ENCODE peak calls at places on chromosomes 13 and 19, in seven cellular contexts. P is heart left ventricle, E is choroid plexus epithelial cell, H is dorsolateral prefrontal cortex, G is GM06990, B is cardiac muscle cell, O is transverse colon. W is an unnamed sample.

GRCh38 chr13:90103099-90103784 is 1244.2 kb upstream of the MIR17HG start:
- DNase-seq in E (no peak), G (no peak), H (no peak), B (no peak), O (no peak), P (no peak), W (no peak)

GRCh38 chr13:58773280-58773859 is 1141.8 kb downstream of the PCDH17 start:
- DNase-seq in O (no peak), H (no peak), B (no peak), E (no peak), G (no peak), P (no peak), W (no peak)

GRCh38 chr19:33348301-33349010 is 25.1 kb upstream of the CEBPG start:
- DNase-seq in P (no peak), G (no peak), O (no peak), E (peak), B (no peak), H (no peak), W (peak)

GRCh38 chr13:63910406-63910957 is 2494.8 kb upstream of the PCDH20 start:
- DNase-seq in O (no peak), G (no peak), E (peak), H (no peak), P (no peak), B (no peak), W (peak)

GRCh38 chr13:49560270-49561063 is 24.9 kb downstream of the RCBTB1 start:
- DNase-seq in E (peak), B (peak), G (no peak), H (no peak), P (no peak), O (peak), W (peak)

GRCh38 chr19:47363758-47364529 is 14.8 kb downstream of the DHX34 start:
- DNase-seq in B (no peak), E (peak), P (no peak), O (no peak), G (no peak), H (no peak), W (peak)

GRCh38 chr19:31257426-31258130 is 91.7 kb downstream of the TSHZ3 start:
- DNase-seq in B (no peak), H (no peak), P (no peak), O (no peak), E (no peak), G (no peak), W (no peak)

GRCh38 chr13:98300956-98301641 is 124.0 kb upstream of the RNF113B start:
- DNase-seq in G (no peak), P (no peak), O (no peak), B (no peak), H (no peak), E (peak), W (peak)

GRCh38 chr13:112968380-112968909 is 569 bp upstream of the MCF2L start:
- DNase-seq in B (peak), E (no peak), H (peak), P (no peak), G (no peak), O (peak), W (no peak)

GRCh38 chr13:88074794-88075509 is 403.8 kb downstream of the SLITRK5 start:
- DNase-seq in P (no peak), G (no peak), H (no peak), B (no peak), O (no peak), E (peak), W (peak)

GRCh38 chr19:39514840-39515550 is at the start of gene SELENOV:
- DNase-seq in E (no peak), B (peak), H (peak), P (no peak), O (no peak), G (peak), W (no peak)
- TF ChIP-seq CTCF in E (no peak), B (peak), H (no peak), P (no peak), O (no peak), G (peak), W (no peak)

DNA sequence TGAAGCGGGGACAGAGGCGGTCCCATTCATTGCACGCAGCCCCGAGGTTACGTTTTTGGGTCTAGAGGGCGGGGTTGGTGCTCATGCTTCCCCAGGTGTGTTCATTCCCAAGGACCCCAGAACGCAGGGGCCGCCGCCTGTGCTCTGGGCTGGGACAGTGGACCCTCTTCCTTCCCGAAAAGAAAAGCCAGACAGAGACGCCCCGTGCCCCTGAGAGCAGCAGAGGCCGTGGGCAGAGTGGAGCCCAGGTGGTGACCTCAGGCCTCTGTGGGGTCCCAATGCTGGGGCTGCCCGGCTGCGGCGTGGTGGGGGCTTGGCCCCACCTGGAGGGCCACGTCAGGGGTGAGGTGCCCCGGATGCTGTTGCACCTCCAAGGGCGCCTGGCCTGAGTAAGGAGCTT is 15.4 kb downstream of the SGTA start:
- DNase-seq in O (no peak), G (no peak), B (no peak), P (no peak), H (no peak), E (no peak), W (no peak)
- H3K4me3 ChIP-seq in O (no peak), G (no peak), B (no peak), P (no peak), H (no peak), E (no peak), W (no peak)

GRCh38 chr19:12202250-12202649 is 39.4 kb downstream of the ZNF136 start:
- DNase-seq in O (peak), G (no peak), E (peak), P (no peak), B (peak), H (no peak), W (no peak)
- TF ChIP-seq CTCF in O (peak), G (peak), E (peak), P (peak), B (peak), H (no peak), W (no peak)

DNA sequence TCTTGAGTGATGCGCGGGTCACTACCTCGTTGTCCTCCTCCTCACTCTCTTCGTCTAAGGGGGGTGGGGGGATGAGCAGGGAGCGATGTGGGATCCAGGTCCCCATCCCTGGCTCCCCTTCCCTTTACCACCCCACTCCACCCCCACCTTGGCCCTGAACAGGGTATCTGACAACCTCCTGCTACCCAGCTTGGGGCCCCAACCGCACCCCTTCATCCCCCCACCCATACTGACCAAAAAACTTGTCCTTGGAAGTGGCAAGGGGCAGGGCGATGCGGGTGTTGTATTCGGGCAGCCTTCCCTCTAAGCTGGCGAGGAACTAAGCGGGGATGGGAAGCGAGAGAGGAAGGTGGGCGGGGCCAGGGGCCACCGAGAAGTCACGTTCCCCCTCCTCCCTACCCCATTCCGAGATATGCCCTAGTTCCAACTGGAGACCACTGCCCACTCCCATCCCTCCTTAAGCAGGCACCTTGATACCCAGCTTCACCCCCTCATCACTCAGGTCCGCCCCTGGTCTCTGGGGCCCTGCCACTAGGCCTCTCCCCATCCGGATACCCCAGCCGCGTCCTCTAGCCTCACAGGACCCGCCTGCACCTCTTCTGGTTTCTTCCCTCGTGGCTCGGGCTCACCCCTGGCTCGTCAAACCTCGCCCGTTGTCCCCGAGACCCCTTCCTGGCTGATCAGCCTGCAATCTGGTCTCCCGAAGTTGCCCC is 1.9 kb upstream of the RGL3 start:
- DNase-seq in G (no peak), E (no peak), P (peak), B (no peak), O (no peak), H (no peak), W (no peak)
- H3K4me3 ChIP-seq in G (no peak), E (peak), P (peak), B (peak), O (no peak), H (peak), W (peak)

DNA sequence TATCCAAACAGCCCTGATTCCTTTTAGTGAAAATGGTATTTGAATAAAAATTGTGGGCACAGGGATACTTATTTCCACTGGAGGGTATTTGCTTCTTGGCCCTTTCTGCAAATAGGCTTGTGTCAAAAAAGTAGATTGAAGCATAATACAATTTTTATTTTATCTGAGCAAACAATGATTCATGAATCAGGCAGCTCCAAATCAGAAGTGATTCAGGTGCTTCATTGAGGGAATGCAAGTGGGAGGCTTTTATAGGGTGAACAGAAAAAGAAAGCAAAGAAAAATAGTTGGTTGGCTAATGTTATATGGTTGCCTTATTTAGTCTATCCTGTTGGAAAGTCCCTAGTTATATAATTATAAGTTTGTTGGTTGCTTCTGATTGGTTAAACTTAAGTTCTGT is 117.9 kb downstream of the ITGBL1 start:
- DNase-seq in H (no peak), P (no peak), G (no peak), E (peak), B (no peak), O (no peak), W (no peak)
- TF ChIP-seq CTCF in H (no peak), P (no peak), G (no peak), E (no peak), B (no peak), O (no peak), W (no peak)

DNA sequence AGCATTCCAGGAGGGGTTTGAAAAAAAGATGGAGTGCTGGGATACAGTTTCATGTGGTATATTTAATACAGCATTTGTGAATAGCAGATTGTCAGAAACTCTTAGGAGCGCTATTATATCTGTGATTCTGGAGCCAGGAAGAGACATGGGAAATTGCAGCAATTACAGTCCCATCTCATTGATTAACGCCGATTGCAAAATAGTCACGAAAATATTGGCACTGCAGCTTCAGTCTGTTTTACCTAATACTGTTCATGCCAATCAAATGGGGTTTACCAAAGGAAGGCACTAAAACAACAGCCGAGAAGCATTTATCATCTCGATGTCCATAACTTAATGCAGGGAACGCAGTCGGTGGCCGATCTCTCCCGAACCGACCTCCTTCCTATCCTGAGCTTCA is 295.8 kb downstream of the TEX29 start:
- DNase-seq in P (no peak), B (no peak), H (no peak), G (no peak), E (no peak), O (no peak), W (no peak)
- H3K4me3 ChIP-seq in P (no peak), B (no peak), H (no peak), G (no peak), E (no peak), O (no peak), W (no peak)

GRCh38 chr13:45490068-45490467 is 25.3 kb downstream of the COG3 start:
- DNase-seq in G (no peak), O (no peak), H (no peak), B (peak), P (no peak), E (no peak), W (no peak)
- TF ChIP-seq CTCF in G (peak), O (peak), H (no peak), B (no peak), P (no peak), E (peak), W (peak)

GRCh38 chr13:20715340-20715732 is 11.8 kb downstream of the IL17D start:
- DNase-seq in P (no peak), B (no peak), E (no peak), H (no peak), O (no peak), G (no peak), W (no peak)
- H3K4me3 ChIP-seq in P (no peak), B (no peak), E (no peak), H (no peak), O (no peak), G (no peak), W (no peak)